ENCODE peak calls at places on chromosome 5, in eight cellular contexts. I, F, Q, Y, W, C, G and D are unnamed samples.

GRCh38 chr5:137492321-137492720 is 6.8 kb downstream of the SPOCK1 start:
- DNase-seq in I (peak; percentile 71), F (no peak), Q (no peak), Y (no peak), W (peak; percentile 60), C (no peak), G (no peak), D (no peak)

GRCh38 chr5:120345947-120346346 is 118.2 kb upstream of the PRR16 start:
- DNase-seq in I (no peak), F (no peak), Q (no peak), Y (no peak), W (no peak), C (no peak), G (peak; percentile 24), D (no peak)

GRCh38 chr5:67156976-67157583 is 39.5 kb downstream of the CD180 start:
- DNase-seq in I (peak; percentile 26), F (peak; percentile 26), Q (peak; percentile 63), Y (peak; percentile 48), W (peak; percentile 4), C (no peak), G (peak; percentile 47), D (no peak)

GRCh38 chr5:160638141-160638742 is 213.8 kb downstream of the ATP10B start:
- DNase-seq in I (no peak), F (no peak), Q (no peak), Y (no peak), W (no peak), C (no peak), G (no peak), D (no peak)

GRCh38 chr5:353599-354580 is 32.4 kb downstream of the AHRR start:
- DNase-seq in I (no peak), F (no peak), Q (no peak), Y (no peak), W (no peak), C (no peak), G (no peak), D (no peak)

GRCh38 chr5:64688965-64689364 is 1.3 kb upstream of the SHISAL2B start:
- DNase-seq in I (no peak), F (no peak), Q (no peak), Y (no peak), W (no peak), C (no peak), G (no peak), D (no peak)

GRCh38 chr5:57069115-57069835 is 104.6 kb upstream of the GPBP1 start:
- DNase-seq in I (no peak), F (no peak), Q (no peak), Y (no peak), W (no peak), C (no peak), G (no peak), D (no peak)

GRCh38 chr5:7856855-7857254 is 5.9 kb upstream of the CFAP90 start:
- DNase-seq in I (peak; percentile 22), F (no peak), Q (no peak), Y (peak; percentile 85), W (no peak), C (no peak), G (peak; percentile 53), D (no peak)

GRCh38 chr5:34571380-34572041 is 84.6 kb upstream of the RAI14 start:
- DNase-seq in I (peak; percentile 83), F (no peak), Q (no peak), Y (no peak), W (peak; percentile 66), C (no peak), G (no peak), D (no peak)

GRCh38 chr5:73768-74502 is 18.0 kb upstream of the PLEKHG4B start:
- DNase-seq in I (no peak), F (no peak), Q (no peak), Y (no peak), W (no peak), C (no peak), G (no peak), D (no peak)